ENCODE peak calls at places on chromosomes 11 and 22, in ten cellular contexts. R is Peyer's patch; S is neural crest cell; K is H54; W is left ventricle myocardium inferior; L is stimulated activated naive CD4-positive, alpha-beta T cell; H is NAMALWA; I is globus pallidus; U is GM03348; Y is AG04450. Z is an unnamed sample.

GRCh38 chr11:61948505-61948904 is 1.6 kb upstream of the BEST1 start:
- DNase-seq in R (no peak), S (no peak), K (no peak), W (no peak), L (no peak), H (no peak), I (no peak), U (no peak), Y (no peak), Z (no peak)

GRCh38 chr11:108588287-108588686 is 5.3 kb downstream of the EXPH5 start:
- DNase-seq in R (no peak), S (no peak), K (no peak), W (no peak), L (no peak), H (no peak), I (no peak), U (no peak), Y (no peak), Z (no peak)

GRCh38 chr11:119545978-119546915 is 123.3 kb upstream of the THY1 start:
- DNase-seq in R (peak), S (no peak), K (no peak), W (no peak), L (no peak), H (no peak), I (no peak), U (no peak), Y (no peak), Z (no peak)

GRCh38 chr22:29804985-29805384 is 33.1 kb downstream of the ASCC2 start:
- DNase-seq in R (no peak), S (no peak), K (no peak), W (no peak), L (no peak), H (no peak), I (no peak), U (no peak), Y (no peak), Z (no peak)

GRCh38 chr11:112363527-112363926 is 102.9 kb upstream of the PLET1 start:
- DNase-seq in R (no peak), S (no peak), K (no peak), W (no peak), L (no peak), H (no peak), I (no peak), U (peak), Y (no peak), Z (no peak)

GRCh38 chr11:115775846-115776245 is 271.6 kb upstream of the CADM1 start:
- DNase-seq in R (no peak), S (no peak), K (no peak), W (no peak), L (no peak), H (no peak), I (no peak), U (no peak), Y (no peak), Z (no peak)

GRCh38 chr11:130476200-130476921 is 27.9 kb downstream of the ADAMTS15 start:
- DNase-seq in R (no peak), S (no peak), K (no peak), W (peak), L (no peak), H (no peak), I (no peak), U (no peak), Y (no peak), Z (no peak)

GRCh38 chr11:35200811-35201341 is 61.9 kb downstream of the CD44 start:
- DNase-seq in R (no peak), S (no peak), K (no peak), W (no peak), L (no peak), H (no peak), I (no peak), U (no peak), Y (no peak), Z (no peak)

GRCh38 chr11:105132716-105133511 is 6.7 kb downstream of the CARD18 start:
- DNase-seq in R (no peak), S (no peak), K (no peak), W (no peak), L (no peak), H (no peak), I (no peak), U (no peak), Y (peak), Z (no peak)

GRCh38 chr11:83292709-83293435 is 6.7 kb upstream of the CCDC90B start:
- DNase-seq in R (no peak), S (peak), K (peak), W (no peak), L (no peak), H (peak), I (peak), U (peak), Y (peak), Z (peak)

GRCh38 chr22:24146791-24147353 is 34.4 kb upstream of the SUSD2 start:
- DNase-seq in R (no peak), S (no peak), K (peak), W (peak), L (no peak), H (no peak), I (no peak), U (peak), Y (peak), Z (no peak)

GRCh38 chr11:81932303-81932702 is 801.4 kb downstream of the FAM181B start:
- DNase-seq in R (no peak), S (no peak), K (no peak), W (no peak), L (no peak), H (no peak), I (no peak), U (no peak), Y (no peak), Z (no peak)

GRCh38 chr22:43860831-43861230 is 1.5 kb downstream of the SULT4A1 start:
- DNase-seq in R (no peak), S (no peak), K (no peak), W (no peak), L (no peak), H (no peak), I (no peak), U (no peak), Y (no peak), Z (no peak)

GRCh38 chr11:2901854-2902783 is 16.5 kb upstream of the CDKN1C start:
- DNase-seq in R (peak), S (peak), K (peak), W (peak), L (peak), H (peak), I (peak), U (peak), Y (peak), Z (peak)

GRCh38 chr11:116394022-116394421 is 378.8 kb downstream of the BUD13 start:
- DNase-seq in R (no peak), S (no peak), K (no peak), W (no peak), L (no peak), H (no peak), I (no peak), U (no peak), Y (no peak), Z (no peak)

GRCh38 chr11:47507016-47507631 is 45.8 kb downstream of the CELF1 start:
- DNase-seq in R (no peak), S (no peak), K (no peak), W (no peak), L (no peak), H (no peak), I (no peak), U (peak), Y (no peak), Z (no peak)

GRCh38 chr11:3134651-3135490 is 30.2 kb downstream of the OSBPL5 start:
- DNase-seq in R (no peak), S (no peak), K (no peak), W (peak), L (no peak), H (no peak), I (no peak), U (no peak), Y (no peak), Z (no peak)

GRCh38 chr22:32144875-32145274 is 14.2 kb downstream of the C22orf42 start:
- DNase-seq in R (no peak), S (no peak), K (no peak), W (no peak), L (no peak), H (peak), I (peak), U (no peak), Y (no peak), Z (no peak)

GRCh38 chr11:58616594-58616993 is 5.9 kb upstream of the CNTF start:
- DNase-seq in R (no peak), S (no peak), K (peak), W (peak), L (no peak), H (no peak), I (no peak), U (peak), Y (peak), Z (no peak)

GRCh38 chr11:1117970-1118369 is 39.8 kb upstream of the MUC5AC start:
- DNase-seq in R (peak), S (no peak), K (no peak), W (no peak), L (no peak), H (no peak), I (no peak), U (no peak), Y (no peak), Z (no peak)

GRCh38 chr11:64613648-64614047 is 22.6 kb downstream of the SLC22A12 start:
- DNase-seq in R (no peak), S (no peak), K (no peak), W (no peak), L (no peak), H (no peak), I (no peak), U (no peak), Y (no peak), Z (no peak)

GRCh38 chr11:35317253-35317652 is 102.1 kb downstream of the SLC1A2 start:
- DNase-seq in R (no peak), S (no peak), K (no peak), W (no peak), L (no peak), H (no peak), I (no peak), U (no peak), Y (no peak), Z (no peak)

GRCh38 chr11:4543561-4543960 is 1.4 kb upstream of the OR52M1 start:
- DNase-seq in R (no peak), S (no peak), K (no peak), W (no peak), L (no peak), H (no peak), I (no peak), U (no peak), Y (no peak), Z (no peak)

GRCh38 chr11:70482529-70482917 is 84.2 kb downstream of the CTTN start:
- DNase-seq in R (no peak), S (no peak), K (no peak), W (peak), L (no peak), H (no peak), I (no peak), U (no peak), Y (no peak), Z (no peak)

GRCh38 chr11:89381094-89381493 is 110.1 kb downstream of the NOX4 start:
- DNase-seq in R (no peak), S (no peak), K (peak), W (no peak), L (no peak), H (no peak), I (no peak), U (peak), Y (peak), Z (no peak)

GRCh38 chr11:62144641-62145255 is 20.9 kb downstream of the INCENP start:
- DNase-seq in R (peak), S (no peak), K (no peak), W (no peak), L (no peak), H (no peak), I (no peak), U (no peak), Y (no peak), Z (no peak)

GRCh38 chr11:46295996-46296519 is 18.6 kb downstream of the CREB3L1 start:
- DNase-seq in R (no peak), S (no peak), K (no peak), W (no peak), L (no peak), H (no peak), I (no peak), U (no peak), Y (no peak), Z (no peak)

GRCh38 chr11:78574386-78575381 is at the start of gene NARS2:
- DNase-seq in R (peak), S (peak), K (peak), W (peak), L (peak), H (peak), I (peak), U (peak), Y (peak), Z (peak)

GRCh38 chr11:27698872-27699241 is 1.4 kb downstream of the BDNF start:
- DNase-seq in R (peak), S (peak), K (peak), W (peak), L (peak), H (peak), I (peak), U (peak), Y (peak), Z (peak)